ENCODE peak calls at places on chromosomes 3 and 15, in seven cellular contexts. Q is GM12878, K is WTC11, Z is K562, O is HepG2, B is HCT116, P is H1. F is an unnamed sample.

GRCh38 chr15:42491540-42492225 is 742 bp upstream of the ZNF106 start:
- DNase-seq in Q (no peak), K (no peak), Z (no peak), O (peak; percentile 27), B (no peak), P (no peak), F (no peak)

GRCh38 chr15:68383161-68384074 is 48.5 kb downstream of the ITGA11 start:
- DNase-seq in Q (no peak), K (peak; percentile 11), Z (peak; percentile 74), O (peak; percentile 39), B (peak; percentile 36), P (no peak), F (peak; percentile 63)

GRCh38 chr3:56042326-56042951 is 425.8 kb downstream of the ERC2 start:
- DNase-seq in Q (no peak), K (no peak), Z (peak; percentile 7), O (peak; percentile 5), B (no peak), P (no peak), F (peak; percentile 62)

GRCh38 chr3:155015776-155016451 is 64.2 kb upstream of the MME start:
- DNase-seq in Q (no peak), K (no peak), Z (no peak), O (no peak), B (no peak), P (no peak), F (no peak)

GRCh38 chr3:130276203-130276803 is 69.2 kb upstream of the COL6A5 start:
- DNase-seq in Q (no peak), K (no peak), Z (peak; percentile 56), O (peak; percentile 24), B (peak; percentile 23), P (no peak), F (peak; percentile 71)

GRCh38 chr15:82043130-82043673 is 2.6 kb downstream of the MEX3B start:
- DNase-seq in Q (no peak), K (peak; percentile 44), Z (no peak), O (no peak), B (no peak), P (no peak), F (no peak)

GRCh38 chr15:52337961-52338535 is 42.4 kb upstream of the MYO5C start:
- DNase-seq in Q (no peak), K (no peak), Z (no peak), O (no peak), B (no peak), P (no peak), F (no peak)

GRCh38 chr15:78071378-78071777 is 6.1 kb downstream of the TBC1D2B start:
- DNase-seq in Q (no peak), K (no peak), Z (no peak), O (no peak), B (no peak), P (no peak), F (no peak)

GRCh38 chr3:52532838-52533622 is 627 bp downstream of the NT5DC2 start:
- DNase-seq in Q (no peak), K (peak; percentile 57), Z (peak; percentile 64), O (no peak), B (no peak), P (no peak), F (peak; percentile 19)

GRCh38 chr15:77634266-77634962 is 1.7 kb upstream of the LINGO1 start:
- DNase-seq in Q (no peak), K (peak; percentile 92), Z (peak; percentile 82), O (peak; percentile 46), B (peak; percentile 26), P (no peak), F (peak; percentile 66)

GRCh38 chr3:126034481-126035361 is 49.2 kb downstream of the SLC41A3 start:
- DNase-seq in Q (no peak), K (no peak), Z (no peak), O (no peak), B (no peak), P (no peak), F (no peak)

GRCh38 chr3:29486087-29486486 is 205.2 kb downstream of the RBMS3 start:
- DNase-seq in Q (peak; percentile 30), K (no peak), Z (no peak), O (no peak), B (no peak), P (no peak), F (no peak)

GRCh38 chr15:65115086-65115485 is at the start of gene UBAP1L:
- DNase-seq in Q (no peak), K (no peak), Z (no peak), O (no peak), B (no peak), P (no peak), F (no peak)

GRCh38 chr15:77689821-77690220 is 57.1 kb upstream of the LINGO1 start:
- DNase-seq in Q (no peak), K (no peak), Z (no peak), O (no peak), B (no peak), P (no peak), F (no peak)

GRCh38 chr15:66253643-66254363 is at the start of gene MEGF11:
- DNase-seq in Q (no peak), K (peak; percentile 69), Z (peak; percentile 36), O (no peak), B (no peak), P (no peak), F (peak; percentile 74)

GRCh38 chr3:52277972-52278509 is 408 bp downstream of the WDR82 start:
- DNase-seq in Q (no peak), K (peak; percentile 61), Z (peak; percentile 66), O (no peak), B (no peak), P (no peak), F (peak; percentile 53)

GRCh38 chr3:37987751-37988179 is 2.8 kb upstream of the VILL start:
- DNase-seq in Q (no peak), K (no peak), Z (no peak), O (no peak), B (no peak), P (no peak), F (no peak)

GRCh38 chr15:92809880-92810361 is 90.2 kb upstream of the CHD2 start:
- DNase-seq in Q (no peak), K (no peak), Z (no peak), O (no peak), B (no peak), P (no peak), F (no peak)

GRCh38 chr3:127865941-127866340 is 43.6 kb upstream of the MGLL start:
- DNase-seq in Q (no peak), K (no peak), Z (no peak), O (no peak), B (peak; percentile 59), P (no peak), F (no peak)

GRCh38 chr15:56844892-56845291 is 73.6 kb upstream of the TCF12 start:
- DNase-seq in Q (no peak), K (no peak), Z (no peak), O (no peak), B (no peak), P (no peak), F (no peak)

GRCh38 chr15:56839099-56839498 is 79.3 kb upstream of the TCF12 start:
- DNase-seq in Q (no peak), K (no peak), Z (no peak), O (no peak), B (no peak), P (no peak), F (no peak)

GRCh38 chr15:56839641-56840040 is 78.8 kb upstream of the TCF12 start:
- DNase-seq in Q (no peak), K (no peak), Z (no peak), O (no peak), B (no peak), P (no peak), F (no peak)

GRCh38 chr15:56844463-56844862 is 74.0 kb upstream of the TCF12 start:
- DNase-seq in Q (no peak), K (no peak), Z (no peak), O (no peak), B (no peak), P (no peak), F (no peak)
- TF ChIP-seq SP1 in Q (no peak), K (no peak), Z (no peak), O (no peak), B (no peak), P (no peak), F (no peak)

DNA sequence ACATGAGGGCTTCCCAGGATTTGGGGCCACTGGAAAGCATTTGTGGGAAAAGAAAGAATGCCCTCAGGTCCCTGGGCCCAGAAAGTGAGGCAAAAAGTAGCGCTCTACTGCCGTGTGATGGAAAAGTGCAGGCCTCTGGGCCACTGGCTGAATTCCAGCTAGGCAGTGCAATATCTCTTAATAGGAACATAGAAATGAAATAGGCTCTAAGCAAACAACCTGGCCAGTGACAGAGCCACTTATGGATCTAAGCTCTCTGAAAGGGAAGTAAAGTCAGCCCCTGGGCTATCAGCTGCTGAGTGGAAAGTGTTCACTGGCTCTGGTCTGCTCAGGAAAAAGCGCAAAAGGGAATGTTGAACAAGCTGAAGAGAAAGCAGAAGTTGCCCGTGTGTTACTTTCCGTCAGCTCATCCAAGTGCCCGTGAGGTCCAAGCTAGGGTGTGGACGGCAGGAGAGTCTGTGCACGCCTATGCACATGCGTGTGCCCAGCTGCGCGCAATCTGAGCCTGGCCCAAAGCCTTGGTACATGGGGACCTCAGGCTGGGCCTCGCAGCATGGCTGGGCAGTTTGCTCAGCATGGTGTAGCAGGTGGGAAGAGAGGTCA is 73.9 kb upstream of the RAD18 start:
- DNase-seq in Q (no peak), K (no peak), Z (no peak), O (no peak), B (no peak), P (no peak), F (no peak)
- TF ChIP-seq SP1 in Q (no peak), K (no peak), Z (no peak), O (no peak), B (no peak), P (no peak), F (no peak)

GRCh38 chr3:143608966-143609365 is 239.3 kb downstream of the SLC9A9 start:
- DNase-seq in Q (no peak), K (no peak), Z (no peak), O (no peak), B (no peak), P (no peak), F (no peak)
- TF ChIP-seq SP1 in Q (no peak), K (no peak), Z (no peak), O (no peak), B (no peak), P (no peak), F (no peak)

DNA sequence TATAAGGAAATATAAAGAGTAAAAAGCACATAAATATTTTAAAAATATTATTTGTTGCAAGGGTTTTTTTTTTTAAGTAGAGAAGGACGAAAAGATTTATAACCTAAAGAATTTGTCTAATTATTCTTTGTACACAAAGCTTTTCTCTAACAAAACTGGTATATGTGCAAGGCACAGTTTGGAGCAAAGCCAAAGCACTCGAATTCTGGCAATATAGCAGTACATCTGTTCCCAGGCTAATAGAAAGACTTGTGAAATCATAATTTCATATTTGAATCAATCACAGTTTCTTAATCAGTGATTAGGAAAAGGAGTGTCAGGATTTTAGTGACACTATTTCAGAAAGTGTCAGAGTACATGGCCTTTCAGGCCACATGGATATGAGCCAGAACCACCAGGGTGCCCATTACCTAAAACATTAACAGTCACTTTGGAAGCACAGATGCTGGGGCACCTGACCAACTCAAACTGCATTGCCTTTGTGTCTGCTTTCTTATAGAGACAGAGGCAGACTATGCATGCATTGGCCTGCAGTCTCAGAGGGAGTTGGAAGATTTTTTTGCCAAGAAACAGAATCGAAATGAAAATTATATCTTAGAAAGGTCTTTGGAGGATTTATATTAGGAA is 651.8 kb upstream of the SGO1 start:
- DNase-seq in Q (no peak), K (no peak), Z (no peak), O (no peak), B (no peak), P (no peak), F (no peak)
- TF ChIP-seq SP1 in Q (no peak), K (no peak), Z (no peak), O (no peak), B (no peak), P (no peak), F (no peak)

GRCh38 chr3:113297741-113298320 is 86.5 kb downstream of the BOC start:
- DNase-seq in Q (no peak), K (no peak), Z (no peak), O (no peak), B (no peak), P (no peak), F (no peak)
- TF ChIP-seq SP1 in Q (no peak), K (no peak), Z (no peak), O (no peak), B (no peak), P (no peak), F (no peak)

F was measured in HEK293T.